ENCODE peak calls at places on chromosome 12, in four cellular contexts. W is thoracic aorta, Y is astrocyte of the spinal cord, F is PC-9. X is an unnamed sample.

GRCh38 chr12:103928736-103929050 is 1.5 kb upstream of the HSP90B1 start:
- DNase-seq in W (no peak), Y (no peak), F (no peak), X (peak; percentile 27)

GRCh38 chr12:123278150-123278627 is 6.5 kb upstream of the CDK2AP1 start:
- DNase-seq in W (no peak), Y (no peak), F (no peak), X (peak; percentile 76)

GRCh38 chr12:119786539-119786938 is 90.6 kb downstream of the CIT start:
- DNase-seq in W (no peak), Y (no peak), F (no peak), X (no peak)

GRCh38 chr12:94418517-94418916 is 41.1 kb downstream of the CEP83 start:
- DNase-seq in W (no peak), Y (no peak), F (no peak), X (no peak)

GRCh38 chr12:12533238-12533829 is 29.3 kb downstream of the DUSP16 start:
- DNase-seq in W (no peak), Y (peak; percentile 9), F (peak; percentile 83), X (no peak)

GRCh38 chr12:74317078-74317581 is 220.5 kb upstream of the ATXN7L3B start:
- DNase-seq in W (no peak), Y (peak; percentile 88), F (peak; percentile 15), X (no peak)

GRCh38 chr12:46384451-46385301 is 12.1 kb upstream of the SLC38A2 start:
- DNase-seq in W (no peak), Y (no peak), F (no peak), X (no peak)

GRCh38 chr12:20367731-20368652 is at the start of gene PDE3A:
- DNase-seq in W (no peak), Y (peak; percentile 91), F (peak; percentile 41), X (no peak)

GRCh38 chr12:113955109-113955970 is 10.8 kb downstream of the RBM19 start:
- DNase-seq in W (no peak), Y (no peak), F (peak; percentile 33), X (no peak)

GRCh38 chr12:98470469-98471082 is 44.8 kb upstream of the TMPO start:
- DNase-seq in W (no peak), Y (no peak), F (no peak), X (no peak)

GRCh38 chr12:51667269-51667668 is 76.2 kb downstream of the SCN8A start:
- DNase-seq in W (no peak), Y (no peak), F (no peak), X (no peak)

GRCh38 chr12:19382111-19382526 is 57.2 kb upstream of the AEBP2 start:
- DNase-seq in W (no peak), Y (peak; percentile 89), F (peak; percentile 66), X (peak; percentile 63)

GRCh38 chr12:114054982-114055381 is 88.9 kb upstream of the RBM19 start:
- DNase-seq in W (no peak), Y (no peak), F (no peak), X (no peak)

GRCh38 chr12:120816363-120816762 is 87.8 kb downstream of the SPPL3 start:
- DNase-seq in W (no peak), Y (no peak), F (no peak), X (no peak)

GRCh38 chr12:68428724-68429580 is 96.8 kb upstream of the MDM1 start:
- DNase-seq in W (no peak), Y (peak; percentile 52), F (no peak), X (no peak)

GRCh38 chr12:65926119-65927004 is 102.1 kb downstream of the HMGA2 start:
- DNase-seq in W (no peak), Y (no peak), F (no peak), X (no peak)

GRCh38 chr12:111154180-111154579 is 214.7 kb downstream of the PHETA1 start:
- DNase-seq in W (no peak), Y (no peak), F (no peak), X (no peak)

GRCh38 chr12:118140825-118141224 is 4.9 kb downstream of the PEBP1 start:
- DNase-seq in W (no peak), Y (no peak), F (no peak), X (no peak)

GRCh38 chr12:18805516-18806248 is 67.8 kb downstream of the CAPZA3 start:
- DNase-seq in W (no peak), Y (no peak), F (no peak), X (no peak)

GRCh38 chr12:51536159-51536558 is 54.9 kb upstream of the SCN8A start:
- DNase-seq in W (no peak), Y (no peak), F (no peak), X (no peak)

GRCh38 chr12:50058743-50059312 is 1.4 kb downstream of the ASIC1 start:
- DNase-seq in W (no peak), Y (no peak), F (no peak), X (no peak)

GRCh38 chr12:16606201-16606849 is 363 bp upstream of the LMO3 start:
- DNase-seq in W (no peak), Y (peak; percentile 34), F (peak; percentile 27), X (peak; percentile 40)

GRCh38 chr12:12722351-12723146 is 5.4 kb downstream of the CDKN1B start:
- DNase-seq in W (no peak), Y (peak; percentile 85), F (no peak), X (peak; percentile 18)

GRCh38 chr12:92829683-92830282 is 99.3 kb downstream of the EEA1 start:
- DNase-seq in W (no peak), Y (no peak), F (no peak), X (no peak)

GRCh38 chr12:6167327-6168280 is 32.6 kb upstream of the CD9 start:
- DNase-seq in W (peak; percentile 74), Y (peak; percentile 94), F (peak; percentile 74), X (peak; percentile 82)

GRCh38 chr12:86601550-86602308 is 345.5 kb upstream of the MGAT4C start:
- DNase-seq in W (no peak), Y (no peak), F (no peak), X (no peak)

GRCh38 chr12:48750769-48751356 is 34.4 kb upstream of the CCNT1 start:
- DNase-seq in W (no peak), Y (no peak), F (no peak), X (no peak)

GRCh38 chr12:29304388-29304787 is 76.6 kb downstream of the ERGIC2 start:
- DNase-seq in W (no peak), Y (no peak), F (no peak), X (no peak)

GRCh38 chr12:52903855-52904508 is 894 bp downstream of the KRT8 start:
- DNase-seq in W (no peak), Y (peak; percentile 33), F (peak; percentile 73), X (peak; percentile 70)

GRCh38 chr12:89721291-89721987 is 12.8 kb upstream of the ATP2B1 start:
- DNase-seq in W (no peak), Y (no peak), F (no peak), X (peak; percentile 67)

GRCh38 chr12:19323768-19324167 is 115.5 kb upstream of the AEBP2 start:
- DNase-seq in W (no peak), Y (no peak), F (no peak), X (no peak)

GRCh38 chr12:64091186-64091585 is 130.9 kb downstream of the KICS2 start:
- DNase-seq in W (no peak), Y (no peak), F (no peak), X (no peak)

DNA sequence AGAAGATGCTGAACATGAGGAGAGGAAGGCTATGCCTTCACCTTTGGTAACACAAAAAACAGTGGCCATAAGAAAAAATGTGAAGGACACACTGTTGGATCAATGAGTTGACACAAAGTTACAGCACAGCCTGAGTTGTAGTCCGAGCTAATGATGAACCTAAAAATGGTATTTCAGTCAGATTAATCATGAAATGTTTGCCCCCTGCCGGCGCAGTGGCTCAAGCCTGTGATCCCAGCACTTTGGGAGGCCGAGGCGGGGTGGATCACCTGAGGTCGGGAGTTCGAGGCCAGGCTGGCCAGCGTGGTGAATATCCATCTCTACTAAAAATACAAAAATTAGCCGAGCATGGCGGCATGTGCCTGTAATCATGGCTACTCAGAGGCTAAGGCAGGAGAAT is 1.3 kb upstream of the CAPRIN2 start:
- DNase-seq in W (no peak), Y (no peak), F (no peak), X (no peak)
- TF ChIP-seq CTCF in W (no peak), Y (no peak), F (no peak), X (no peak)

GRCh38 chr12:128680555-128680954 is 143.2 kb downstream of the SLC15A4 start:
- DNase-seq in W (no peak), Y (no peak), F (no peak), X (no peak)
- TF ChIP-seq CTCF in W (no peak), Y (no peak), F (no peak), X (no peak)

DNA sequence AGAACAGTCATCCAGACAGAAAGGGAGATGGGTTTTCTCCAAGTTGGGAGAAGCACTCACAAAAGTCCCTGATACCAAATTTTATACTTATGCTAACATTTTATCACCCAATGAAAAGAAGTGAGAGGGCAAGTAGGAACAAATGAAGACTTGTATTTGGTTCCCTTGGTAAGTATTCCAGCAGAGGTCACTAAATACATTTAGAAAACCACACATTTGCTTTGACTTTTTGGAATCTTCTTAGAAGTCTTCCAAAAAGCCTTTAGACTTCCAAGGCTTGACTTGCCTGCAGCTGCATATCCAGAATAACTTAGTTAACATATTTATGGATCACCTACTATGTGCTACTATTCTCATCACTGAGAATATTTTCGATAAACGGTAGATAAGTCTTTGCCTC is 3.1 kb upstream of the GYS2 start:
- DNase-seq in W (no peak), Y (peak; percentile 33), F (no peak), X (no peak)
- TF ChIP-seq CTCF in W (peak; percentile 13), Y (peak; percentile 28), F (peak; percentile 44), X (peak; percentile 24)

GRCh38 chr12:105769486-105769885 is 369.3 kb downstream of the NUAK1 start:
- DNase-seq in W (no peak), Y (no peak), F (no peak), X (no peak)

GRCh38 chr12:105774037-105774436 is 364.7 kb downstream of the NUAK1 start:
- DNase-seq in W (no peak), Y (no peak), F (no peak), X (no peak)

GRCh38 chr12:105773501-105773900 is 365.3 kb downstream of the NUAK1 start:
- DNase-seq in W (no peak), Y (no peak), F (no peak), X (no peak)

GRCh38 chr12:105775351-105775750 is 363.4 kb downstream of the NUAK1 start:
- DNase-seq in W (no peak), Y (peak; percentile 35), F (no peak), X (no peak)
- TF ChIP-seq CTCF in W (no peak), Y (no peak), F (peak; percentile 35), X (no peak)

GRCh38 chr12:106764738-106765137 is 9.7 kb upstream of the RIC8B start:
- DNase-seq in W (no peak), Y (no peak), F (no peak), X (no peak)
- TF ChIP-seq CTCF in W (no peak), Y (no peak), F (no peak), X (no peak)

DNA sequence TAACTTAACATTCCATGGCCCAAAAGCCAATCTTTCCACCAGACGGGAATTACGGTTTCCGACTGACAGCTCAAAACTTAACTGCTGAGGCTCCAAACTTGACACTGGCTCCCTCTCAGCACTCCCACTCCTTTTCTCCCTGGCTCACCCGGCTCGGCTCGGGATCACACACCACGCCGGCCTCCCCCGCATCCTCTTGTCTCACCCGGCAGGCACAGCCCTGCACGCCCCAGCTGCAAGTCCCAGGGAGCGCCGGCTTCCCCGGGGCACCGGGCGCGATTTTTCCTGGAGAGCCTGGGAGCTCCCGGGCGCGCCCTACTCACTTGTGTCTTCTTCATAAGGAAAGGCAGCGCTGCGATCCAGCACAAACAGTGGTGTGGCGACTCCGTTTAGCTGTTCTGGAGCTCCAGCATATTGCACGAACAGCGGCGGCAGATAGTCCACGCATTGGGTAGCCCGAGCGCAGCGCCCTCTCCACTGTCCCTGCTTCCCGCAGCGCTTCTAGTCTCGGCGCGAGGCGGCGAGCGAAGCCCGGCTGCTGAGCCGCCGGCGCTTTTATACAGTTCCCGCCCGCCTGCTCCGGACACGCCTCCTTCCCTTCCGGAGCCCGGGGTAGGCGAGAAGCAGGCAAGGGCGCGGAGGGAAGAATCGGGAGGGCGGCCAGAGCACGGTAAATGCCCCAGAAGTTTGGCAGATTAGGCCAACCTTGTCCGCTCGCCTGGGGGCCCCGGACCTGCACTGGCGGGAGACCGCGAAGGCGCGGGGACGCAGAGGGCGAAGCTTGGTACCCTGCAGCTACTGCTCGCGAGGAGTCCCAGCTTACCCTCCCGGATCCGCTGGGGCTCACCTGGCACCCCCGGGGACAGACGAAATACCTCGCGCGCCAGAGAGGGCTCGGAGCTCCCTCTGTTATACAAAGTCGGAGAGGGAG is at the start of gene KITLG:
- DNase-seq in W (peak; percentile 16), Y (peak; percentile 90), F (peak; percentile 89), X (peak; percentile 50)
- TF ChIP-seq CTCF in W (no peak), Y (peak; percentile 33), F (no peak), X (peak; percentile 24)

X was measured in GM10248.